ENCODE peak calls at places on chromosomes 1 and 21, in five cellular contexts. One of them, this sample, is unnamed.

GRCh38 chr1:76948846-76949245 is 81.6 kb downstream of the ST6GALNAC5 start:
- DNase-seq in HEK293T: no peak
- DNase-seq in GM12878: no peak
- DNase-seq in H1: no peak
- DNase-seq in HepG2: no peak
- DNase-seq in this sample: no peak

GRCh38 chr1:21216835-21217811 is 40.4 kb upstream of the EIF4G3 start:
- DNase-seq in HEK293T: peak; percentile 68
- DNase-seq in GM12878: no peak
- DNase-seq in H1: peak; percentile 88
- DNase-seq in HepG2: peak; percentile 45
- DNase-seq in this sample: peak; percentile 40

GRCh38 chr1:22557341-22557950 is 5.8 kb upstream of the EPHA8 start:
- DNase-seq in HEK293T: no peak
- DNase-seq in GM12878: no peak
- DNase-seq in H1: no peak
- DNase-seq in HepG2: no peak
- DNase-seq in this sample: no peak

GRCh38 chr1:18939398-18940302 is 16.8 kb downstream of the IFFO2 start:
- DNase-seq in HEK293T: no peak
- DNase-seq in GM12878: no peak
- DNase-seq in H1: no peak
- DNase-seq in HepG2: no peak
- DNase-seq in this sample: no peak

GRCh38 chr1:94122201-94122970 is 1.4 kb upstream of the ABCA4 start:
- DNase-seq in HEK293T: no peak
- DNase-seq in GM12878: no peak
- DNase-seq in H1: no peak
- DNase-seq in HepG2: no peak
- DNase-seq in this sample: no peak

GRCh38 chr1:174153085-174153824 is 6.1 kb upstream of the RABGAP1L start:
- DNase-seq in HEK293T: no peak
- DNase-seq in GM12878: no peak
- DNase-seq in H1: no peak
- DNase-seq in HepG2: peak; percentile 39
- DNase-seq in this sample: no peak

GRCh38 chr21:46664316-46664995 is 29.0 kb downstream of the PRMT2 start:
- DNase-seq in HEK293T: no peak
- DNase-seq in GM12878: no peak
- DNase-seq in H1: no peak
- DNase-seq in HepG2: no peak
- DNase-seq in this sample: no peak

GRCh38 chr1:65075123-65075976 is 72.7 kb upstream of the AK4 start:
- DNase-seq in HEK293T: peak; percentile 84
- DNase-seq in GM12878: no peak
- DNase-seq in H1: peak; percentile 59
- DNase-seq in HepG2: peak; percentile 57
- DNase-seq in this sample: no peak

GRCh38 chr21:46003575-46004007 is 22.0 kb downstream of the COL6A1 start:
- DNase-seq in HEK293T: no peak
- DNase-seq in GM12878: no peak
- DNase-seq in H1: peak; percentile 39
- DNase-seq in HepG2: no peak
- DNase-seq in this sample: no peak

GRCh38 chr1:41498391-41498790 is 13.9 kb upstream of the EDN2 start:
- DNase-seq in HEK293T: no peak
- DNase-seq in GM12878: no peak
- DNase-seq in H1: no peak
- DNase-seq in HepG2: no peak
- DNase-seq in this sample: no peak
- TF ChIP-seq SUZ12 in HEK293T: no peak
- TF ChIP-seq SUZ12 in GM12878: no peak
- TF ChIP-seq SUZ12 in H1: no peak
- TF ChIP-seq SUZ12 in HepG2: no peak
- TF ChIP-seq SUZ12 in this sample: no peak

GRCh38 chr1:96416111-96416595 is 305.4 kb upstream of the PTBP2 start:
- DNase-seq in HEK293T: no peak
- DNase-seq in GM12878: no peak
- DNase-seq in H1: no peak
- DNase-seq in HepG2: no peak
- DNase-seq in this sample: no peak
- TF ChIP-seq SUZ12 in HEK293T: no peak
- TF ChIP-seq SUZ12 in GM12878: no peak
- TF ChIP-seq SUZ12 in H1: no peak
- TF ChIP-seq SUZ12 in HepG2: no peak
- TF ChIP-seq SUZ12 in this sample: no peak

GRCh38 chr1:198605426-198605825 is 33.4 kb upstream of the PTPRC start:
- DNase-seq in HEK293T: no peak
- DNase-seq in GM12878: no peak
- DNase-seq in H1: no peak
- DNase-seq in HepG2: no peak
- DNase-seq in this sample: no peak
- TF ChIP-seq SUZ12 in HEK293T: no peak
- TF ChIP-seq SUZ12 in GM12878: no peak
- TF ChIP-seq SUZ12 in H1: no peak
- TF ChIP-seq SUZ12 in HepG2: no peak
- TF ChIP-seq SUZ12 in this sample: no peak

DNA sequence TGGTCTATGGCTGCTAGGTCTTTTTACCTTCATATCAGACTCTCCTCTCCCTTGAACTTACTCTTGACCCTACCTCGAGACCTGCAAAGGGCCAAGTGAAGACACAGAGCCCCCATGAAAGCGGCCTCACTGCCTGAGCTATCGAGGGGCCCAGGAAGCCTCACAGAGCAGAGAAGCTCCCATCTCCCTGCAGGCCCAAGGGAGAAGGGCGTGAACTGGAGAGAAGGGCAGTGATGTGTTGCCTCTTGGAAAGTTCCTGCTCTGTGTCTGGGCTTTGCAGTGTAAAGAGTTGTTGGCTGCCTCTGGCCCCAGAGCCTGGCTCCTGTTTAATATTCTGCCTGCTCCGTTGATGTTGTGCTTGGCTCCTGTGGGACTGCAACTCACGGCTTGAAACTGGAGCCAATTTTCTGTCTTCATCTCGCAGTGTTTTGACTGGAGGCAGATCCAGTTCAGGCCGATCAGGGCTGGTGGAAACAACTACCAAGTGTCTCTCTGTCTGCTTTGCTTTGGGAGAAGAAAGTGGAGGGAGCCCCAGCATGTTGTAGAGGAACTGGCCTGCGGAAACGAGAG is 4.3 kb downstream of the SERTAD4 start:
- DNase-seq in HEK293T: peak; percentile 42
- DNase-seq in GM12878: no peak
- DNase-seq in H1: no peak
- DNase-seq in HepG2: no peak
- DNase-seq in this sample: no peak
- TF ChIP-seq SUZ12 in HEK293T: no peak
- TF ChIP-seq SUZ12 in GM12878: no peak
- TF ChIP-seq SUZ12 in H1: no peak
- TF ChIP-seq SUZ12 in HepG2: no peak
- TF ChIP-seq SUZ12 in this sample: no peak

DNA sequence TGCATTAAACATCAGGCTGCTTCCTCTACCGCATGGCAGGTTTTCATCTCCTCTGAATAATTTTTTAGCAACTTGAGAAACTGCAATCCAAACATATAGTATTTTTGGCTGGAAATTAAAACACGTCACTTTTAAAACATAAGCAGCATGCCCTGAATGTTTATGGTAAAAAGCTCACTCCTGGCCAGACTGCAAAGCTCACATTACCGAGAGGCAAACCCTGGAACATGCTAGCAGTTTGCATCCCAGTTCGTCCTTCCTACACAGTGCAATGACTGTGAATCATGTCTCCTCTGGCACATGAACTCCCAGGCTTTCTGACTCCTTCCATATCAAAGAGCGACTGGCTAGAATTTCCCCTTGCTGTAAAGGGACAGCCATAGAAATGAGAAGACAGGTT is 312.2 kb downstream of the RRAGC start:
- DNase-seq in HEK293T: no peak
- DNase-seq in GM12878: no peak
- DNase-seq in H1: no peak
- DNase-seq in HepG2: no peak
- DNase-seq in this sample: no peak
- TF ChIP-seq SUZ12 in HEK293T: no peak
- TF ChIP-seq SUZ12 in GM12878: no peak
- TF ChIP-seq SUZ12 in H1: no peak
- TF ChIP-seq SUZ12 in HepG2: no peak
- TF ChIP-seq SUZ12 in this sample: no peak